ENCODE peak calls at places on chromosomes 13 and 19, in ten cellular contexts. D is NCI-H1417; R is breast epithelium; S is heart left ventricle; L is CD4-positive, alpha-beta memory T cell; K is NCI-H82; M is hippocampal formation; C is pancreas; E is COR-L47; V is activated CD4-positive, alpha-beta T cell treated with anti-CD3 and anti-CD28 coated beads, Interleukin-2, amount 10 ng/mL, durations not matched to agents 7 days and 5 days. F is an unnamed sample.

GRCh38 chr13:23552661-23553060 is 17.6 kb upstream of the TNFRSF19 start:
- DNase-seq in C (no peak), K (no peak), S (no peak), V (no peak), D (no peak), E (no peak), L (no peak), R (no peak), M (no peak), F (no peak)

GRCh38 chr13:31775686-31776085 is 36.4 kb downstream of the RXFP2 start:
- DNase-seq in K (no peak), C (no peak), S (peak), L (no peak), R (no peak), D (no peak), M (no peak), E (no peak), V (no peak), F (no peak)

GRCh38 chr19:49863254-49863934 is 4.0 kb downstream of the PNKP start:
- DNase-seq in L (no peak), E (no peak), D (no peak), K (no peak), R (no peak), S (no peak), C (no peak), V (no peak), M (no peak), F (no peak)

GRCh38 chr19:34428549-34429285 is 536 bp downstream of the UBA2 start:
- DNase-seq in C (no peak), K (peak), M (peak), S (peak), E (no peak), L (peak), D (peak), R (no peak), V (peak), F (no peak)

GRCh38 chr19:7748756-7749155 is 1.4 kb upstream of the CD209 start:
- DNase-seq in S (no peak), K (peak), L (no peak), E (peak), V (no peak), C (no peak), R (no peak), M (no peak), D (peak), F (no peak)

GRCh38 chr13:84192125-84192524 is 309.9 kb upstream of the SLITRK1 start:
- DNase-seq in L (no peak), V (no peak), E (no peak), M (no peak), S (no peak), R (no peak), D (no peak), C (no peak), K (no peak), F (peak)

GRCh38 chr19:31178833-31179470 is 170.3 kb downstream of the TSHZ3 start:
- DNase-seq in R (no peak), C (no peak), K (no peak), E (no peak), M (no peak), S (no peak), V (no peak), D (no peak), L (no peak), F (no peak)

GRCh38 chr13:51768378-51768921 is 35.5 kb downstream of the DHRS12 start:
- DNase-seq in M (no peak), V (no peak), S (no peak), K (no peak), E (no peak), L (no peak), C (no peak), D (no peak), R (no peak), F (no peak)

GRCh38 chr13:109737606-109738005 is 48.8 kb downstream of the IRS2 start:
- DNase-seq in K (no peak), D (no peak), R (no peak), V (no peak), M (no peak), S (no peak), L (no peak), C (no peak), E (no peak), F (no peak)

GRCh38 chr13:63438951-63439350 is 2023.3 kb upstream of the PCDH20 start:
- DNase-seq in K (no peak), V (no peak), C (no peak), R (no peak), D (no peak), L (no peak), M (no peak), E (no peak), S (no peak), F (no peak)

GRCh38 chr19:3370728-3371591 is 4.6 kb downstream of the NFIC start:
- DNase-seq in E (no peak), R (no peak), S (no peak), L (no peak), D (no peak), C (no peak), K (no peak), V (no peak), M (no peak), F (no peak)

GRCh38 chr19:4692275-4693077 is 22.3 kb upstream of the MYDGF start:
- DNase-seq in E (no peak), K (peak), S (no peak), C (no peak), M (no peak), L (no peak), R (no peak), D (no peak), V (no peak), F (no peak)

GRCh38 chr13:109150691-109151090 is 521.3 kb downstream of the MYO16 start:
- DNase-seq in C (no peak), K (peak), E (no peak), R (no peak), S (no peak), D (peak), V (no peak), L (no peak), M (no peak), F (no peak)

GRCh38 chr19:33840382-33840781 is 43.7 kb downstream of the KCTD15 start:
- DNase-seq in M (no peak), V (no peak), L (no peak), R (no peak), C (no peak), S (no peak), K (no peak), D (no peak), E (no peak), F (no peak)

GRCh38 chr19:17932485-17933338 is at the start of gene CCDC124:
- DNase-seq in M (peak), R (peak), L (peak), D (peak), E (peak), V (peak), S (peak), K (peak), C (peak), F (peak)

GRCh38 chr19:50449236-50449899 is 16.7 kb downstream of the MYBPC2 start:
- DNase-seq in V (no peak), D (no peak), M (no peak), E (no peak), S (no peak), C (no peak), R (no peak), K (no peak), L (no peak), F (no peak)

GRCh38 chr19:39963860-39964259 is 7.1 kb upstream of the PSMC4 start:
- DNase-seq in V (no peak), K (no peak), S (no peak), M (no peak), L (no peak), R (no peak), C (no peak), E (no peak), D (no peak), F (no peak)

GRCh38 chr19:19385900-19386339 is 19.6 kb upstream of the GATAD2A start:
- DNase-seq in K (peak), M (no peak), D (no peak), R (no peak), E (no peak), C (no peak), L (no peak), S (no peak), V (peak), F (no peak)

GRCh38 chr19:13163609-13164364 is 13.6 kb downstream of the IER2 start:
- DNase-seq in V (peak), K (peak), C (peak), E (peak), R (peak), D (peak), S (peak), M (no peak), L (no peak), F (peak)

GRCh38 chr13:98451676-98452105 is 125.2 kb downstream of the STK24 start:
- DNase-seq in K (no peak), M (peak), R (no peak), E (no peak), S (peak), D (peak), L (no peak), V (no peak), C (peak), F (no peak)

GRCh38 chr13:30690282-30691188 is 44.8 kb upstream of the ALOX5AP start:
- DNase-seq in K (no peak), S (peak), C (no peak), E (no peak), V (peak), D (no peak), L (no peak), R (peak), M (no peak), F (peak)

GRCh38 chr13:93066187-93066586 is 160.4 kb upstream of the GPC6 start:
- DNase-seq in R (no peak), V (no peak), S (no peak), E (no peak), D (no peak), L (no peak), M (no peak), K (no peak), C (no peak), F (peak)

GRCh38 chr19:27674701-27675100 is 1538.2 kb downstream of the UQCRFS1 start:
- DNase-seq in R (no peak), V (no peak), L (no peak), M (no peak), C (no peak), E (no peak), S (no peak), D (no peak), K (no peak), F (no peak)

GRCh38 chr13:41075034-41075433 is 13.7 kb downstream of the WBP4 start:
- DNase-seq in K (peak), R (no peak), D (peak), S (no peak), V (peak), E (peak), C (no peak), L (peak), M (no peak), F (no peak)

GRCh38 chr13:64997438-64997837 is 2232.7 kb downstream of the PCDH9 start:
- DNase-seq in C (no peak), L (no peak), S (no peak), D (no peak), E (no peak), M (no peak), V (no peak), R (no peak), K (no peak), F (no peak)

GRCh38 chr13:47175172-47175806 is 278.4 kb upstream of the HTR2A start:
- DNase-seq in M (no peak), R (no peak), S (no peak), D (no peak), V (no peak), E (no peak), L (no peak), K (no peak), C (no peak), F (peak)